ENCODE peak calls at places on chromosomes 3 and 15, in ten cellular contexts. X is memory B cell; C is activated CD4-positive, alpha-beta T cell treated with anti-CD3 and anti-CD28 coated beads, Interleukin-2, amount 50 U/mL, for 48 hours; F is left ventricle myocardium superior; G is GM12864; D is kidney tubule cell; V is GM06990; B is cardiac fibroblast; J is stimulated activated CD4-positive, alpha-beta T cell treated with anti-CD3 and anti-CD28 coated beads, Interleukin-12 subunit alpha, Interleukin-12 subunit beta, amount 100 ng/mL, for 24 hours; M is substantia nigra. H is an unnamed sample.

GRCh38 chr3:120182613-120183524 is 88.6 kb upstream of the GSK3B start:
- DNase-seq in X (no peak), C (peak), F (no peak), G (no peak), D (peak), V (no peak), B (peak), J (no peak), M (no peak), H (no peak)

GRCh38 chr3:177652556-177653290 is 455.4 kb upstream of the TBL1XR1 start:
- DNase-seq in X (no peak), C (no peak), F (no peak), G (no peak), D (no peak), V (no peak), B (peak), J (no peak), M (no peak), H (no peak)

GRCh38 chr3:51929420-51930003 is 12.2 kb downstream of the RRP9 start:
- DNase-seq in X (no peak), C (no peak), F (no peak), G (no peak), D (peak), V (no peak), B (no peak), J (no peak), M (no peak), H (no peak)

GRCh38 chr3:130411310-130411709 is 65.8 kb downstream of the COL6A5 start:
- DNase-seq in X (no peak), C (no peak), F (no peak), G (no peak), D (no peak), V (no peak), B (no peak), J (no peak), M (no peak), H (no peak)

GRCh38 chr3:55719508-55719907 is 232.4 kb upstream of the WNT5A start:
- DNase-seq in X (no peak), C (no peak), F (no peak), G (no peak), D (no peak), V (no peak), B (no peak), J (no peak), M (no peak), H (no peak)

GRCh38 chr15:80464952-80465645 is 60.9 kb downstream of the ARNT2 start:
- DNase-seq in X (no peak), C (no peak), F (no peak), G (no peak), D (no peak), V (no peak), B (peak), J (no peak), M (no peak), H (no peak)

GRCh38 chr15:86432861-86433260 is 353.2 kb downstream of the AGBL1 start:
- DNase-seq in X (no peak), C (no peak), F (peak), G (no peak), D (no peak), V (no peak), B (no peak), J (no peak), M (no peak), H (no peak)

GRCh38 chr15:38129531-38130199 is 123.0 kb upstream of the SPRED1 start:
- DNase-seq in X (no peak), C (no peak), F (peak), G (no peak), D (peak), V (peak), B (peak), J (no peak), M (peak), H (no peak)

GRCh38 chr15:52408823-52409222 is 113.2 kb upstream of the MYO5C start:
- DNase-seq in X (no peak), C (no peak), F (no peak), G (no peak), D (peak), V (no peak), B (no peak), J (no peak), M (no peak), H (no peak)

GRCh38 chr3:72959336-72959735 is 37.3 kb upstream of the PPP4R2 start:
- DNase-seq in X (no peak), C (no peak), F (no peak), G (no peak), D (no peak), V (no peak), B (no peak), J (no peak), M (no peak), H (no peak)

GRCh38 chr3:59367150-59367549 is 317.3 kb upstream of the CFAP20DC start:
- DNase-seq in X (no peak), C (no peak), F (no peak), G (no peak), D (peak), V (no peak), B (no peak), J (no peak), M (no peak), H (no peak)

GRCh38 chr15:55993804-55994539 is 560 bp upstream of the NEDD4 start:
- DNase-seq in X (no peak), C (no peak), F (no peak), G (no peak), D (peak), V (no peak), B (peak), J (no peak), M (no peak), H (no peak)

GRCh38 chr15:51366911-51367310 is 25.5 kb downstream of the GLDN start:
- DNase-seq in X (no peak), C (no peak), F (no peak), G (no peak), D (no peak), V (no peak), B (peak), J (no peak), M (no peak), H (no peak)

GRCh38 chr15:67678948-67679347 is 136.4 kb downstream of the MAP2K5 start:
- DNase-seq in X (no peak), C (no peak), F (no peak), G (no peak), D (no peak), V (no peak), B (no peak), J (no peak), M (no peak), H (no peak)

GRCh38 chr3:126131881-126132750 is 48.2 kb upstream of the SLC41A3 start:
- DNase-seq in X (no peak), C (no peak), F (peak), G (no peak), D (no peak), V (no peak), B (no peak), J (no peak), M (no peak), H (no peak)

GRCh38 chr3:167032267-167032876 is 347.7 kb downstream of the ZBBX start:
- DNase-seq in X (no peak), C (no peak), F (no peak), G (no peak), D (peak), V (no peak), B (peak), J (no peak), M (no peak), H (no peak)

GRCh38 chr3:27596920-27597319 is 112.7 kb upstream of the SLC4A7 start:
- DNase-seq in X (no peak), C (no peak), F (no peak), G (no peak), D (peak), V (no peak), B (no peak), J (no peak), M (no peak), H (no peak)

GRCh38 chr3:123138819-123139517 is 62.8 kb upstream of the SEC22A start:
- DNase-seq in X (no peak), C (no peak), F (no peak), G (no peak), D (no peak), V (no peak), B (peak), J (no peak), M (no peak), H (no peak)

GRCh38 chr3:144552642-144553041 is 581.0 kb downstream of the DIPK2A start:
- DNase-seq in X (no peak), C (no peak), F (no peak), G (no peak), D (no peak), V (no peak), B (no peak), J (no peak), M (no peak), H (no peak)

GRCh38 chr3:187041362-187042061 is 97.8 kb downstream of the RPL39L start:
- DNase-seq in X (no peak), C (no peak), F (no peak), G (no peak), D (no peak), V (no peak), B (peak), J (no peak), M (no peak), H (no peak)

GRCh38 chr3:37480003-37480402 is 305.6 kb upstream of the LRRFIP2 start:
- DNase-seq in X (no peak), C (no peak), F (peak), G (no peak), D (no peak), V (no peak), B (no peak), J (no peak), M (no peak), H (no peak)

GRCh38 chr3:126321490-126321889 is 35.7 kb downstream of the KLF15 start:
- DNase-seq in X (no peak), C (no peak), F (no peak), G (no peak), D (no peak), V (no peak), B (no peak), J (no peak), M (no peak), H (no peak)

GRCh38 chr3:106305127-106305526 is 436.3 kb upstream of the CBLB start:
- DNase-seq in X (no peak), C (no peak), F (no peak), G (no peak), D (no peak), V (no peak), B (peak), J (no peak), M (no peak), H (no peak)

GRCh38 chr3:58015524-58015915 is 7.3 kb downstream of the FLNB start:
- DNase-seq in X (no peak), C (no peak), F (no peak), G (no peak), D (no peak), V (no peak), B (no peak), J (no peak), M (no peak), H (no peak)

GRCh38 chr3:182257361-182257760 is 535.9 kb upstream of the ATP11B start:
- DNase-seq in X (no peak), C (no peak), F (no peak), G (no peak), D (no peak), V (no peak), B (no peak), J (no peak), M (no peak), H (no peak)

GRCh38 chr3:84439476-84439875 is 519.3 kb upstream of the CADM2 start:
- DNase-seq in X (no peak), C (no peak), F (no peak), G (no peak), D (no peak), V (no peak), B (no peak), J (no peak), M (no peak), H (no peak)

GRCh38 chr3:120487079-120487693 is 36.4 kb upstream of the FSTL1 start:
- DNase-seq in X (no peak), C (no peak), F (no peak), G (no peak), D (no peak), V (no peak), B (peak), J (no peak), M (no peak), H (no peak)

H was measured in GM19239.